ENCODE peak calls at places on chromosomes 3 and 15, in six cellular contexts. I is H1, C is HCT116, B is HepG2, J is SK-N-SH, N is GM12878. T is an unnamed sample.

GRCh38 chr15:94749848-94750617 is 518.7 kb downstream of the MCTP2 start:
- DNase-seq in C (no peak), N (no peak), B (no peak), J (no peak), I (no peak), T (no peak)

GRCh38 chr3:194908972-194909371 is 223.3 kb downstream of the FAM43A start:
- DNase-seq in C (no peak), B (no peak), N (no peak), J (peak; percentile 59), I (no peak), T (no peak)

GRCh38 chr3:2783261-2783660 is 326.9 kb downstream of the IL5RA start:
- DNase-seq in I (no peak), J (no peak), N (no peak), B (no peak), C (no peak), T (no peak)

GRCh38 chr3:197513953-197514785 is 41.6 kb downstream of the BDH1 start:
- DNase-seq in J (no peak), B (no peak), N (no peak), I (no peak), C (no peak), T (no peak)

GRCh38 chr3:72398781-72399180 is 449.5 kb downstream of the SHQ1 start:
- DNase-seq in I (no peak), N (no peak), C (no peak), J (no peak), B (no peak), T (no peak)

GRCh38 chr15:23516866-23517265 is 48.6 kb upstream of the MKRN3 start:
- DNase-seq in N (no peak), C (no peak), B (no peak), J (no peak), I (no peak), T (no peak)

GRCh38 chr15:68218847-68219798 is 10.4 kb downstream of the CLN6 start:
- DNase-seq in B (no peak), I (peak; percentile 27), C (no peak), J (peak; percentile 10), N (no peak), T (peak; percentile 57)

GRCh38 chr3:13301295-13301987 is 118.7 kb downstream of the NUP210 start:
- DNase-seq in N (peak; percentile 28), I (peak; percentile 74), B (peak; percentile 65), C (peak; percentile 12), J (no peak), T (peak; percentile 63)

GRCh38 chr3:25045291-25045690 is 382.8 kb upstream of the RARB start:
- DNase-seq in I (no peak), N (no peak), C (no peak), B (no peak), J (no peak), T (no peak)

GRCh38 chr15:49625460-49626036 is 4.7 kb downstream of the DTWD1 start:
- DNase-seq in C (no peak), B (no peak), N (no peak), J (no peak), I (no peak), T (no peak)

GRCh38 chr3:158725348-158725966 is 6.8 kb downstream of the RARRES1 start:
- DNase-seq in N (no peak), B (peak; percentile 43), C (no peak), I (no peak), J (no peak), T (no peak)

GRCh38 chr3:159904455-159904854 is 84.2 kb upstream of the IL12A start:
- DNase-seq in B (no peak), I (no peak), C (no peak), J (no peak), N (no peak), T (no peak)

GRCh38 chr15:42919794-42920280 is 741 bp downstream of the TTBK2 start:
- DNase-seq in I (no peak), B (peak; percentile 29), J (peak; percentile 39), C (no peak), N (no peak), T (no peak)

GRCh38 chr15:80404057-80404718 is at the start of gene ARNT2:
- DNase-seq in I (peak; percentile 73), C (no peak), B (no peak), N (no peak), J (peak; percentile 91), T (no peak)

GRCh38 chr3:8622873-8623725 is 21.5 kb downstream of the SSUH2 start:
- DNase-seq in C (peak; percentile 29), J (peak; percentile 93), B (peak; percentile 41), N (no peak), I (peak; percentile 89), T (peak; percentile 84)

GRCh38 chr3:4279706-4280105 is 23.5 kb upstream of the SETMAR start:
- DNase-seq in N (no peak), C (no peak), J (no peak), I (no peak), B (no peak), T (no peak)

GRCh38 chr3:68025189-68025588 is 370.8 kb upstream of the SUCLG2 start:
- DNase-seq in I (no peak), B (no peak), N (no peak), J (no peak), C (no peak), T (no peak)

GRCh38 chr15:53378096-53378620 is 381.3 kb downstream of the WDR72 start:
- DNase-seq in B (no peak), N (no peak), I (no peak), C (no peak), J (no peak), T (no peak)

GRCh38 chr3:31066999-31067398 is 172.5 kb upstream of the GADL1 start:
- DNase-seq in B (no peak), J (peak; percentile 4), N (no peak), I (no peak), C (no peak), T (no peak)

GRCh38 chr3:18295171-18295920 is 129.8 kb downstream of the SATB1 start:
- DNase-seq in C (peak; percentile 87), B (peak; percentile 21), N (no peak), I (peak; percentile 89), J (peak; percentile 12), T (peak; percentile 26)

GRCh38 chr3:185586644-185586964 is 509 bp downstream of the SENP2 start:
- DNase-seq in N (no peak), I (no peak), B (peak; percentile 36), C (no peak), J (no peak), T (no peak)

GRCh38 chr15:66720206-66721010 is 18.4 kb downstream of the SMAD6 start:
- DNase-seq in B (no peak), N (no peak), J (no peak), C (no peak), I (no peak), T (peak; percentile 7)

GRCh38 chr3:100992086-100993033 is 861 bp downstream of the ABI3BP start:
- DNase-seq in C (no peak), B (no peak), I (no peak), J (no peak), N (no peak), T (no peak)

GRCh38 chr3:11161666-11162065 is 7.4 kb downstream of the HRH1 start:
- DNase-seq in J (no peak), C (no peak), N (no peak), I (no peak), B (no peak), T (no peak)

GRCh38 chr15:29864501-29864900 is 42.2 kb upstream of the TJP1 start:
- DNase-seq in J (no peak), B (no peak), N (no peak), I (no peak), C (no peak), T (no peak)

GRCh38 chr3:160842021-160843005 is 86.3 kb downstream of the PPM1L start:
- DNase-seq in B (no peak), I (no peak), J (no peak), C (no peak), N (no peak), T (no peak)

GRCh38 chr3:52090131-52090548 is 33.8 kb upstream of the DUSP7 start:
- DNase-seq in C (peak; percentile 31), J (no peak), N (no peak), I (no peak), B (no peak), T (no peak)

GRCh38 chr15:65400760-65401606 is 21.8 kb downstream of the IGDCC4 start:
- DNase-seq in C (peak; percentile 56), N (no peak), B (peak; percentile 74), I (peak; percentile 94), J (peak; percentile 91), T (peak; percentile 90)

GRCh38 chr15:82602195-82602594 is 45.0 kb downstream of the CPEB1 start:
- DNase-seq in N (no peak), B (no peak), J (no peak), C (no peak), I (no peak), T (no peak)

DNA sequence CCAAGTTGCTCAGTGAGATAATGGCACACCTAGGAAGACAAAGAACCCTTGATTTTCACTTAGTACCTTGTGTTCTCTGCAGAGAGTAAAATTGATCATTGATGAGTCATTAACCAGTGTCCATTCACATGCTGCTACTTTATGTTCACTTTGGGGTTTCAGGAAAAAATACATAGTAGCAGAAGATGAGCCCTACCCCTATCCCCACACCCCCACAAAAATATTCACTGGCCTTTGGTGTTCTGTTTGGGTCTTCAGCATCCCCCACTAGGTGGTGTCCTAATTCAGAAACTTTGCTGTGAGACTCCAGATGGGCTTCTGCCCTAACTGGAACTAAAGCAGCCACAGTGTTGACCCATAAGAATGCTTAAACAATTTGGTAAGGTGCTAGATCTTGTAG is 178.8 kb downstream of the KLHL25 start:
- DNase-seq in J (peak; percentile 41), N (no peak), C (peak; percentile 6), B (peak; percentile 43), I (no peak), T (no peak)
- TF ChIP-seq CTCF in J (peak; percentile 66), N (peak; percentile 64), C (peak; percentile 46), B (peak; percentile 71), I (peak; percentile 61), T (peak; percentile 32)

DNA sequence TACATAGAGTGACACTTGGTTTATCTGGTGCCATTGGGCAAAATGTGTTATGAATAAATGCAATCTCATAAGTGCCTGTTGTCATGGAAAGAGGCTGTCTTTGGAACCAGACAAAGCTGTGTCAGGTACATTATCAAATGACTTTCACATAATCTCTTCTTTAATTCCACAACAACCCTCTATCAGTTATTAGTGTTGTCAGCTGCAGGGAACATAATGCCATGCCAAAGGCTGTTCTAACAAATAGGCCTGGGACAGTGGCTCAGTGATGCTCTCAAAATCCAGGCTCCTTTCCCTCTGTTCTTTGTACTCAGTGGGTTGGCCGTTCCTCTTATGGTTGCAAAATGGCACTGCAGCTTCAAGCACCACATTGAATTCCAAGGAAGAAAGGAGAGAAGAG is 91.8 kb downstream of the ADAMTSL3 start:
- DNase-seq in J (no peak), N (no peak), I (no peak), B (no peak), C (no peak), T (no peak)
- TF ChIP-seq YY1 in J (no peak), N (no peak), I (no peak), B (no peak), C (no peak), T (no peak)

DNA sequence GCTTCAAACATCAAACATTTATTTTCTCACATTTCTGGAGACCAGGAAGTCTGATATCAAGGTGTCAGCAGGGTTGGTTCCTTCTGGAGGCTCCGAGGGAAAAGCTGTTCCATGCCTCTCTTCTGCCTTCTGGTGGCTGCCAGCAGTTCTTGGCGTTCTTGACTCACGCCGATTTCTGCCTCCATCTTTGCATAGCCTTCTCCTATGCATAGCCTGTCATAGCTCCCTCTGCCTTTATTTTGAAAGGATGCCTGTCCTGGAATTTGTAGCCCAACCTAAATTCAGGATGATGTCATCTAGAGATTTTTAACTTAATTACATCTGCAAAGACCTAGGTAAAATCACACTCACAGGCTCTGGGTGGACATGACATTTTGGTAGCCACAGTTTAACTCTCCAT is 70.4 kb downstream of the RGMA start:
- DNase-seq in I (no peak), N (no peak), B (no peak), C (no peak), J (no peak), T (no peak)
- TF ChIP-seq CTCF in I (peak; percentile 63), N (no peak), B (peak; percentile 12), C (peak; percentile 47), J (peak; percentile 23), T (peak; percentile 29)

GRCh38 chr15:92821491-92822116 is 78.5 kb upstream of the CHD2 start:
- DNase-seq in N (no peak), B (no peak), C (no peak), I (no peak), J (no peak), T (no peak)
- TF ChIP-seq YY1 in N (no peak), B (no peak), C (no peak), I (peak; percentile 10), J (no peak), T (no peak)